ENCODE peak calls at places on chromosome 11, in four cellular contexts. K is A549, L is sigmoid colon, Q is K562. I is an unnamed sample.

GRCh38 chr11:123159146-123159857 is 35.7 kb downstream of the CLMP start:
- DNase-seq in K (no peak), L (no peak), Q (no peak), I (no peak)

GRCh38 chr11:78400116-78400515 is 17.5 kb downstream of the GAB2 start:
- DNase-seq in K (no peak), L (no peak), Q (peak; percentile 81), I (no peak)

GRCh38 chr11:44445500-44446340 is 119.7 kb upstream of the CD82 start:
- DNase-seq in K (no peak), L (no peak), Q (peak; percentile 16), I (no peak)

GRCh38 chr11:66280428-66280827 is 2.5 kb downstream of the CNIH2 start:
- DNase-seq in K (no peak), L (no peak), Q (no peak), I (no peak)

GRCh38 chr11:13036235-13036634 is 27.1 kb downstream of the RASSF10 start:
- DNase-seq in K (no peak), L (no peak), Q (no peak), I (no peak)

GRCh38 chr11:64695548-64695947 is 27.4 kb downstream of the NRXN2 start:
- DNase-seq in K (no peak), L (no peak), Q (no peak), I (no peak)

GRCh38 chr11:16193897-16194381 is 162.4 kb downstream of the SOX6 start:
- DNase-seq in K (no peak), L (no peak), Q (peak; percentile 61), I (no peak)

GRCh38 chr11:106470230-106470629 is 392.8 kb downstream of the AASDHPPT start:
- DNase-seq in K (no peak), L (no peak), Q (no peak), I (no peak)

GRCh38 chr11:64566915-64567882 is 23.8 kb upstream of the SLC22A12 start:
- DNase-seq in K (no peak), L (no peak), Q (no peak), I (peak; percentile 53)

GRCh38 chr11:34633990-34634725 is 13.3 kb downstream of the EHF start:
- DNase-seq in K (no peak), L (no peak), Q (no peak), I (no peak)

GRCh38 chr11:62014158-62014476 is 46.7 kb upstream of the FTH1 start:
- DNase-seq in K (no peak), L (no peak), Q (no peak), I (no peak)

GRCh38 chr11:122159173-122159701 is 43.2 kb upstream of the BLID start:
- DNase-seq in K (no peak), L (peak; percentile 64), Q (no peak), I (peak; percentile 56)

GRCh38 chr11:66291706-66292542 is at the start of gene TMEM151A:
- DNase-seq in K (no peak), L (no peak), Q (no peak), I (no peak)

GRCh38 chr11:73972187-73972586 is 10.5 kb downstream of the UCP2 start:
- DNase-seq in K (no peak), L (peak; percentile 25), Q (peak; percentile 21), I (no peak)

GRCh38 chr11:74004694-74005615 is 3.9 kb downstream of the UCP3 start:
- DNase-seq in K (no peak), L (peak; percentile 52), Q (peak; percentile 50), I (no peak)

GRCh38 chr11:14150878-14151277 is 188.4 kb downstream of the SPON1 start:
- DNase-seq in K (no peak), L (no peak), Q (no peak), I (no peak)

GRCh38 chr11:86047275-86047991 is 21.5 kb downstream of the PICALM start:
- DNase-seq in K (no peak), L (no peak), Q (no peak), I (no peak)

GRCh38 chr11:97461044-97461880 is 1071.4 kb downstream of the JRKL start:
- DNase-seq in K (no peak), L (no peak), Q (no peak), I (no peak)

GRCh38 chr11:70715636-70716035 is 317.3 kb downstream of the CTTN start:
- DNase-seq in K (no peak), L (no peak), Q (no peak), I (no peak)

GRCh38 chr11:64861227-64861970 is 16.9 kb upstream of the CDC42BPG start:
- DNase-seq in K (no peak), L (no peak), Q (no peak), I (no peak)

GRCh38 chr11:104830080-104830479 is 68.2 kb downstream of the CASP12 start:
- DNase-seq in K (no peak), L (no peak), Q (no peak), I (no peak)

GRCh38 chr11:19628018-19628417 is 84.6 kb upstream of the NAV2 start:
- DNase-seq in K (no peak), L (peak; percentile 97), Q (no peak), I (peak; percentile 19)
- TF ChIP-seq EP300 in K (no peak), L (peak; percentile 98), Q (no peak), I (peak; percentile 51)

DNA sequence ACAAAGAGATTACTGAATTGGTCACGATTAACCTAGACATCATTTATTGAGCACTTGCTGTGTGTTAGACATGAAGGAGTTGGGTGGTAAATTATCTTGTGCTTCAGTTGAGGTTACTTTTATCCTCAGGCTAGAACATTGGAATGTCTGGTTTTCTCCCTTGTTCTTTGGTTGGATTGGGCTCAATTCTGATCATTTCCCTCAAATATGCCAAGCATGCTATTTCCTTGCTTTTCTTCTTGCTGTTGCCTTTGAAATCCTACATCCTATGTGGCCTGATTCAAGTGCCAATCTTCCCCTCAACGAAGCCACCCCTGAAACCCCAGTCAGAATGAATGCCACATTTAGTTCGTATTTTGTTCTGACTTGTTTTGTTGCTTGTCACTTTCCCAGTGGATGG is 65.8 kb downstream of the DEUP1 start:
- DNase-seq in K (no peak), L (no peak), Q (no peak), I (no peak)
- TF ChIP-seq POLR2A in K (no peak), L (no peak), Q (no peak), I (no peak)

DNA sequence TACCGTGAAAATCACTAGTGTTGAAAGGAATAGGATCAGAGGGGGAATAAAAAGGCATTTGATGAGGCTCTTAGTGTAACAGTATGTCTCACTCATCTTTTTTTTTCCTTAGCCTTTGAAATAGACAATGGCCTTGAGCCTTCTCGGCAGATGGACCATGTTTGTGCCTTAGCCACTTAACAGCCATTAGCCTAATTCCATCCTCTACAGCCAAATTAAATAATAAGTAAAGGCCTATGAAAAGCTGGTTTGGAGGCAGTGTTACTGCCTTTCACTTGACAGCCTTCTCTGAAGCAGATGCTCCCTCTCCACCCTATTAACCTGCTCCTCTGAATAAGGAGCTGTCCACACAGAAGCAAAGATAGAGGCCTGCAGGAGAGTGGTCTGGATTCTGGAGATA is 580.7 kb downstream of the NTM start:
- DNase-seq in K (no peak), L (no peak), Q (no peak), I (no peak)
- H3K27ac ChIP-seq in K (no peak overlapping the region), L (no peak overlapping the region), Q (no peak overlapping the region), I (no peak overlapping the region)

GRCh38 chr11:102347526-102348331 is 715 bp downstream of the BIRC2 start:
- DNase-seq in K (no peak), L (no peak), Q (peak; percentile 52), I (peak; percentile 21)

GRCh38 chr11:102345923-102346322 is 1.1 kb upstream of the BIRC2 start:
- DNase-seq in K (no peak), L (no peak), Q (peak; percentile 36), I (no peak)

GRCh38 chr11:102343789-102344188 is 3.2 kb upstream of the BIRC2 start:
- DNase-seq in K (no peak), L (no peak), Q (no peak), I (no peak)

GRCh38 chr11:102346456-102346747 is 612 bp upstream of the BIRC2 start:
- DNase-seq in K (no peak), L (no peak), Q (no peak), I (no peak)

DNA sequence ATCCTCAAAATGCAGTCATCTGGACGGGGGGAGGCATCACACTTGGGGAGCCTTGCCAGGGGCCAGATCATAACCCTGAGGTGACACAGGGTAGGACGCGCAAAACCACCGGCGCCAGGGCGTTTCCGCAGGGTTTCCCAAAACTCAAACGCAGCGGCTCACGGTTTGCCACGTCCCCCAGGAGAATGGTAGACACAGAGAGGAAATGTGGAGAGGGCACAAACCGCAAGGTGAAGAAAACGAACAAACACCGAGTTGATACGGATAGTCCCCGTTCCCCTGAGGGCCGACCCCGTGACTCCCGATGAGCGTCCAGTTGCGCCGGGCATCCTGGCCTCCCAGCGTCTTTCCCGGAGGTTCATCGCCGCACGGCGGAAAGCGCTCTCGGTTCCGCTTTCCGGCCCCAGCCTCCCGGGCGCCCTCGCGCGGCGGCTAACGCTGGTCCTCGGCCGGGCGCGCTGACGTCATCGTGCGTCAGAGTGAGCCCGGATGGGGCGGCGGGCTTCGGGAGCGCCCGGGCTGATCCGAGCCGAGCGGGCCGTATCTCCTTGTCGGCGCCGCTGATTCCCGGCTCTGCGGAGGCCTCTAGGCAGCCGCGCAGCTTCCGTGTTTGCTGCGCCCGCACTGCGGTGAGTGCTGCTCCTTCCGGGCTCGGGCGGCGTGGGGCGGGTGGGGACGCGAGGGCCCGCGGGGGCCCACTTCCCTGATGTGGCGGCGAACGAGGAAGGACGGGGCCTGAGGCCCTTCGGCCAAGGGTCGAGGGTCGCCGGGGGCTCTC is at the start of gene BIRC2:
- DNase-seq in K (peak; percentile 36), L (peak; percentile 96), Q (peak; percentile 96), I (peak; percentile 96)
- TF ChIP-seq EP300 in K (no peak), L (no peak), Q (peak; percentile 41), I (peak; percentile 3)

DNA sequence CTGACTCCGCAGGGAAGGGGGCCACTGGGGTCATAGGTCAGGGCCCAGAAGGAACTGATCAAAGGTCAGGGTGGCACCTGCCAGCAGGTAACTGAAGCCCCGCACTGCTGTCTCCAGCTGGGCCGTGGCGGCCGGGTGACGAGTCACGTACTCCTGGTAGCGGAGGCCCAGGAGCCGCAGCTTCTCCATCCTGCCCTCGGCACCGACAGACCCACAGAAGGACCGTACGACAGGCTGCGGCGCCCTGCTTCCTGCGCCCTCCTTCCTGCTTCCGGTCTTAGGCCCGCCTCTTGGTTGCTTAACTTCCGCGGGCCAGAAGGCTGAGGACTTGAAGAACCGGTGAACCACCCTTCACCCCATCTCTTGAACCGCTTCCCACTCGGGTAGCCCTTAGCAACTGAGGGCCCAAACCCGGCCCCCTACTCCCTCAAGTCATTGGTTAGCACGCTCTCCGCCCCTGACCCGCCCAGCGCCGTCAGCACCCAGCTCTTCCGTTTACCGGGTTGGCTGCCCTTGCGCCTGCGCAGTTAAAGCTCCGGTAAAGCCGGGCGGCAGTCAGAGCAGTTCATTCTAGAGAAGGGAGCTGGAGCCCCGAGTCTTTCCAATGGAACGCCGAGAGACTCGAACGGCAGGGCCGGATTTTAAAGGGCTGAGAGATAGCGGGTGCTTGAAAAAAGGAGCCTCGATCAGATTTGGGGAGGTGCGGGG is at the start of gene PEX16:
- DNase-seq in K (peak; percentile 97), L (peak; percentile 99), Q (peak; percentile 97), I (peak; percentile 98)
- TF ChIP-seq POLR2A in K (peak; percentile 87), L (peak; percentile 75), Q (peak; percentile 81), I (peak; percentile 86)

I was measured in ovary.